ENCODE peak calls at places on chromosomes 7 and 10, in eight cellular contexts. H is CD4-positive, alpha-beta T cell; Z is neural crest cell; A is uterus; R is progenitor cell of endocrine pancreas; N is HFFc6; X is left ventricle myocardium inferior; T is psoas muscle. U is an unnamed sample.

GRCh38 chr7:3916146-3916545 is 615.1 kb downstream of the SDK1 start:
- DNase-seq in H (no peak), R (no peak), A (no peak), X (no peak), T (no peak), Z (no peak), N (no peak), U (no peak)

GRCh38 chr10:77006836-77007511 is 630.6 kb downstream of the KCNMA1 start:
- DNase-seq in R (no peak), A (no peak), H (no peak), N (no peak), T (no peak), X (no peak), Z (no peak), U (no peak)

GRCh38 chr7:30925913-30926312 is 14.3 kb downstream of the AQP1 start:
- DNase-seq in A (no peak), R (peak; percentile 4), H (no peak), T (no peak), N (no peak), X (peak; percentile 7), Z (no peak), U (no peak)

GRCh38 chr10:110774069-110775021 is 97.4 kb upstream of the PDCD4 start:
- DNase-seq in Z (no peak), X (no peak), R (no peak), H (no peak), N (peak; percentile 62), A (no peak), T (no peak), U (no peak)

GRCh38 chr10:113381906-113382562 is 170.8 kb upstream of the HABP2 start:
- DNase-seq in H (no peak), R (no peak), A (no peak), X (no peak), Z (no peak), N (peak; percentile 35), T (no peak), U (no peak)

GRCh38 chr10:28947209-28947608 is 269.9 kb downstream of the BAMBI start:
- DNase-seq in H (no peak), R (no peak), N (no peak), X (no peak), A (peak; percentile 28), T (no peak), Z (no peak), U (peak; percentile 9)

GRCh38 chr10:23293145-23293724 is 51.4 kb downstream of the C10orf67 start:
- DNase-seq in X (no peak), N (peak; percentile 7), R (peak; percentile 46), Z (peak; percentile 57), A (no peak), T (no peak), H (no peak), U (peak; percentile 11)

GRCh38 chr10:7291487-7292113 is 119.2 kb downstream of the SFMBT2 start:
- DNase-seq in X (no peak), R (no peak), T (no peak), H (no peak), Z (no peak), A (no peak), N (no peak), U (no peak)

GRCh38 chr7:81574723-81575326 is 195.0 kb downstream of the HGF start:
- DNase-seq in A (no peak), R (no peak), H (no peak), T (no peak), X (no peak), N (no peak), Z (no peak), U (no peak)

GRCh38 chr10:90930070-90930837 is 9.4 kb upstream of the ANKRD1 start:
- DNase-seq in X (peak; percentile 24), A (no peak), Z (no peak), T (no peak), H (no peak), R (no peak), N (peak; percentile 77), U (peak; percentile 61)

GRCh38 chr7:28442540-28443420 is 30.5 kb downstream of the CREB5 start:
- DNase-seq in H (no peak), X (no peak), Z (no peak), A (no peak), R (no peak), N (no peak), T (no peak), U (no peak)

GRCh38 chr7:5424689-5425506 is 1.3 kb upstream of the TNRC18 start:
- DNase-seq in R (no peak), A (peak; percentile 74), X (peak; percentile 77), Z (peak; percentile 30), N (peak; percentile 17), T (peak; percentile 79), H (no peak), U (no peak)

GRCh38 chr7:122887198-122887597 is 938 bp upstream of the CADPS2 start:
- DNase-seq in Z (peak; percentile 41), R (peak; percentile 36), H (no peak), N (no peak), X (peak; percentile 68), A (peak; percentile 64), T (peak; percentile 61), U (no peak)

GRCh38 chr10:91462423-91462822 is 52.3 kb downstream of the HECTD2 start:
- DNase-seq in H (no peak), N (no peak), T (no peak), A (no peak), Z (no peak), X (no peak), R (no peak), U (no peak)

GRCh38 chr7:55325371-55325792 is 39.8 kb upstream of the LANCL2 start:
- DNase-seq in Z (no peak), T (peak; percentile 83), H (no peak), N (peak; percentile 93), X (peak; percentile 71), A (no peak), R (no peak), U (peak; percentile 71)

GRCh38 chr7:107982463-107982862 is 20.5 kb downstream of the LAMB1 start:
- DNase-seq in A (no peak), H (no peak), N (no peak), R (no peak), T (no peak), X (no peak), Z (no peak), U (no peak)

GRCh38 chr7:107980671-107981190 is 22.2 kb downstream of the LAMB1 start:
- DNase-seq in R (no peak), N (no peak), Z (no peak), T (no peak), X (no peak), H (no peak), A (no peak), U (no peak)

GRCh38 chr7:107980171-107980570 is 22.8 kb downstream of the LAMB1 start:
- DNase-seq in Z (no peak), H (no peak), T (no peak), R (no peak), X (no peak), A (no peak), N (no peak), U (no peak)

GRCh38 chr7:107981466-107981865 is 21.5 kb downstream of the LAMB1 start:
- DNase-seq in T (no peak), A (no peak), X (no peak), N (no peak), H (no peak), R (no peak), Z (no peak), U (no peak)

DNA sequence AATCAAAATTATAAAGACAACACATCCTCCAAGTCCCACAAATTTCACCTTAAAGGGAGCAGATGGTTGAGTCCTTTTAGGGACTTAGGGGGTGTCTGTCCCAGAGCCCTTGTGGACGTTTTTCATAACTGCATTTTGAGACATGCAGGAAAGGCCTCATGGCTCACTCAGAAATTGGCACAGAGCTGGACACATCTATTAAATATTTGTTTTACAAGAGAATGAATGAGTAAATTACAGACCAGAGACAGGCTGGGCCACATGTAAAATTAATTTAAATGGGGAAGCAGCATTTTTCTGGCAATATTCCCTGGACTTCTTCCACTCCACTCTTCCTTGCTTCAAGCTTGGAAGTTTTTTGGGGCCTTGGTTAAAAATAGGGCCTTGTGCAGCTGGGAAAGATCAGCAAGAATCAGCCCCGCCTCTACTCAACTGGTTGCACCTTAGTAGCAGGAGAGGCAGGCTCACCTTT is 20.0 kb downstream of the LAMB1 start:
- DNase-seq in X (no peak), H (no peak), N (no peak), R (no peak), T (no peak), Z (no peak), A (peak; percentile 40), U (no peak)
- TF ChIP-seq CTCF in X (peak; percentile 41), H (no peak), N (peak; percentile 54), R (peak; percentile 37), T (no peak), Z (peak; percentile 49), A (no peak), U (peak; percentile 23)

DNA sequence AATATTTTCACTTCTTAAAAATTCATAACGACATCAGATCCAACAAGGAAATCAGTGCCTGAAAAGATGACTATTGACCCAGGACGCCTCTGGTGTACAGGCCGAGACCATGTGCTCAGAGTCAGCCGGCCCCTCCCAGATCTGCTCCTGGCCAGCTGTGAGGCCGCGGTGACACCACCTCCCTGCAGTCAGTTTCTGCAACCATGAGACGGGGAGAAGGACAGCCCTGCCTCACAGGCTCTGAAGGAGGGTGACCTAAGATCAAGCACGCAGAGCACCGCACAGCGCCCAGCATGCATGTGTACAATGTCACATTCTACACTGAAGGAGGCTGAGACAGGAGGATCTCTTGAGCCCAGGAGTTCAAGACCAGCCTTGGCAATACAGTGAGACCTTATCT is 2.6 kb upstream of the GPER1 start:
- DNase-seq in A (no peak), H (no peak), R (no peak), T (no peak), Z (no peak), X (no peak), N (no peak), U (no peak)
- TF ChIP-seq CTCF in A (no peak), H (no peak), R (no peak), T (no peak), Z (no peak), X (no peak), N (no peak), U (no peak)

GRCh38 chr7:141232286-141233051 is 158.6 kb downstream of the TMEM178B start:
- DNase-seq in A (no peak), N (no peak), T (no peak), Z (no peak), X (no peak), R (no peak), H (no peak), U (no peak)

GRCh38 chr7:141228482-141228881 is 154.6 kb downstream of the TMEM178B start:
- DNase-seq in T (no peak), Z (no peak), A (no peak), R (no peak), X (no peak), N (no peak), H (no peak), U (no peak)

GRCh38 chr7:141227454-141227853 is 153.6 kb downstream of the TMEM178B start:
- DNase-seq in Z (no peak), T (no peak), N (no peak), X (no peak), A (no peak), R (no peak), H (no peak), U (no peak)

GRCh38 chr7:141225916-141226618 is 152.2 kb downstream of the TMEM178B start:
- DNase-seq in N (no peak), T (no peak), A (no peak), Z (no peak), R (no peak), H (no peak), X (no peak), U (no peak)

GRCh38 chr7:141231018-141231792 is 157.3 kb downstream of the TMEM178B start:
- DNase-seq in N (peak; percentile 17), R (no peak), X (peak; percentile 47), H (no peak), Z (peak; percentile 7), T (no peak), A (no peak), U (no peak)
- TF ChIP-seq CTCF in N (peak; percentile 68), R (peak; percentile 55), X (peak; percentile 60), H (no peak), Z (peak; percentile 54), T (peak; percentile 25), A (no peak), U (no peak)

GRCh38 chr7:150340024-150340749 is 1.2 kb downstream of the RARRES2 start:
- DNase-seq in H (no peak), X (peak; percentile 60), N (no peak), Z (no peak), T (peak; percentile 52), A (peak; percentile 50), R (peak; percentile 19), U (no peak)
- TF ChIP-seq CTCF in H (no peak), X (peak; percentile 13), N (no peak), Z (no peak), T (no peak), A (no peak), R (no peak), U (no peak)

U was measured in HFF-Myc.